ENCODE peak calls at places on chromosome 1, in four cellular contexts. T, C, S and U are unnamed samples. For H3K36me3 and H3K27me3, the result is how much of the 10 kb centered on the place peaks cover.

GRCh38 chr1:67771152-67771551 is 62.1 kb downstream of the GNG12 start:
- DNase-seq in T (no peak), C (no peak), S (peak), U (peak)

GRCh38 chr1:241101622-241102021 is 255.4 kb downstream of the RGS7 start:
- DNase-seq in T (no peak), C (no peak), S (no peak), U (no peak)

GRCh38 chr1:171476829-171477228 is 8.5 kb upstream of the PRRC2C start:
- DNase-seq in T (no peak), C (no peak), S (no peak), U (no peak)

GRCh38 chr1:59418361-59418760 is 121.5 kb downstream of the FGGY start:
- DNase-seq in T (no peak), C (no peak), S (no peak), U (no peak)

GRCh38 chr1:231139659-231140650 is 21.9 kb upstream of the TRIM67 start:
- DNase-seq in T (no peak), C (peak), S (no peak), U (peak)

GRCh38 chr1:61192666-61193325 is 110.4 kb downstream of the NFIA start:
- DNase-seq in T (no peak), C (no peak), S (peak), U (no peak)

GRCh38 chr1:225892307-225892706 is 3.4 kb upstream of the LEFTY1 start:
- DNase-seq in T (no peak), C (no peak), S (no peak), U (no peak)

GRCh38 chr1:9242338-9242969 is 7.9 kb downstream of the H6PD start:
- DNase-seq in T (peak), C (peak), S (no peak), U (no peak)

GRCh38 chr1:206513312-206514111 is 6.2 kb downstream of the RASSF5 start:
- DNase-seq in T (peak), C (peak), S (no peak), U (peak)

GRCh38 chr1:204583909-204584632 is 67.9 kb downstream of the MDM4 start:
- DNase-seq in T (no peak), C (no peak), S (no peak), U (no peak)

GRCh38 chr1:37477946-37478345 is 3.6 kb downstream of the ZC3H12A start:
- DNase-seq in T (no peak), C (peak), S (no peak), U (no peak)

GRCh38 chr1:28602536-28603439 is 10.7 kb downstream of the RAB42 start:
- DNase-seq in T (peak), C (peak), S (peak), U (peak)

GRCh38 chr1:67945733-67946374 is 104.6 kb downstream of the DIRAS3 start:
- DNase-seq in T (peak), C (no peak), S (no peak), U (no peak)

GRCh38 chr1:179822107-179822506 is 55.5 kb downstream of the TOR1AIP2 start:
- DNase-seq in T (no peak), C (no peak), S (no peak), U (no peak)

GRCh38 chr1:28910379-28911125 is 3.8 kb upstream of the EPB41 start:
- DNase-seq in T (no peak), C (no peak), S (no peak), U (no peak)

GRCh38 chr1:2785631-2786328 is 15.7 kb downstream of the TTC34 start:
- DNase-seq in T (no peak), C (no peak), S (no peak), U (no peak)

GRCh38 chr1:67646145-67647035 is 38.6 kb upstream of the GADD45A start:
- DNase-seq in T (peak), C (peak), S (peak), U (peak)

GRCh38 chr1:34770891-34771508 is 10.0 kb upstream of the GJB3 start:
- DNase-seq in T (no peak), C (no peak), S (no peak), U (no peak)

GRCh38 chr1:169193191-169193850 is 86.8 kb downstream of the ATP1B1 start:
- DNase-seq in T (peak), C (peak), S (peak), U (no peak)

GRCh38 chr1:92030701-92031107 is 919 bp downstream of the EPHX4 start:
- DNase-seq in T (no peak), C (peak), S (peak), U (no peak)

GRCh38 chr1:153565529-153566374 is at the start of gene S100A2:
- DNase-seq in T (peak), C (peak), S (peak), U (peak)

GRCh38 chr1:24186993-24187790 is at the start of gene IFNLR1:
- DNase-seq in T (peak), C (peak), S (no peak), U (no peak)

GRCh38 chr1:24185056-24185455 is 2.0 kb downstream of the IFNLR1 start:
- DNase-seq in T (no peak), C (no peak), S (no peak), U (no peak)

GRCh38 chr1:24186031-24186710 is 918 bp downstream of the IFNLR1 start:
- DNase-seq in T (no peak), C (peak), S (no peak), U (no peak)

GRCh38 chr1:24189528-24189927 is 2.4 kb upstream of the IFNLR1 start:
- DNase-seq in T (no peak), C (no peak), S (no peak), U (no peak)

GRCh38 chr1:24186711-24186992 is 437 bp downstream of the IFNLR1 start:
- DNase-seq in T (no peak), C (no peak), S (no peak), U (no peak)
- H3K27ac ChIP-seq in T (peak), C (peak), S (no peak), U (no peak)

GRCh38 chr1:200899451-200899915 is 4.8 kb downstream of the INAVA start:
- DNase-seq in T (no peak), C (no peak), S (no peak), U (no peak)
- H3K36me3 ChIP-seq in T (under half), C (under half), S (under half), U (under half)

DNA sequence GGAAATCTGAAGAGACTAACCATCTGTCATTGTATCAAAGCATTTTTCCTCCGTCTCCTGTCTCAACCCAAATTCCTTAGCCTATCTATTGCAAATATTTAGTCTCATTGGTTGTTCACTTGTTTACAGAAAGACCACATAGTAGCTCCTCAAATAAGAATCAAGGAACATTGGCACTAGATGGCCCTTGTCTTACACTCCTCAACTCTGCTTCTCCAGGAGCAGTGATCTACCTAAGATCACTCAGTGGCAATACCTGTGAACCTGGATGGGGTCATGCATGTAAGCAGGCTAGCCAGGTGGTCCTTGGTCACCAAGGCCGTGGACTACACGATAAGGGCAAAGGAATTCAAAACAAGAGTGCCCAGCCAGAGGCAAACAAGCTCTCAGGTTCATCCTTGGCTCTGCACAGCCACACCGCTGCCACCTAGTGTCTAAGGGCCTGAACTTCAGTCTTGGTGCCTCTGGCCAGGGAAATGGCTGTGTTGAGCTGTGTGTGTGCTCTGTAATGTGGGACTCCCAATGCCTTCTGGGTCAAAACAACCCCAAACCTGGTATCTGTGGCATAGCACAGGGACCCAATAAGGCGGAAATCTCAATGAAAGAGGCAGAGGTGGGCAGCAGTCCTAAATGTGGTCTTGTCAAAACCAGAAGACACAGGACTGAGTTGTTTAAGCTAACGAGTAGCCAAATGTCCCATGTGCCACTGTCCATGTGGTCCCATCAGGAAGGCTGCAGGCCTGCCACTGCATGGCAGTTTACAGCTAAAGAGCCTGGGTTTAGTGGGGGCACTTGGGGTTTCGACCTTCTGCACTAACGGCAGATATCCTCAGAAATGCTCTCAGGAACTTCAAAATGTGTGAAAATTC is 54.5 kb downstream of the GPR161 start:
- DNase-seq in T (peak), C (peak), S (peak), U (peak)
- H3K27me3 ChIP-seq in T (under half), C (under half), S (under half), U (under half)

GRCh38 chr1:156484480-156485058 is 16.0 kb downstream of the MEF2D start:
- DNase-seq in T (no peak), C (no peak), S (no peak), U (no peak)
- H3K27ac ChIP-seq in T (no peak), C (no peak), S (no peak), U (no peak)

DNA sequence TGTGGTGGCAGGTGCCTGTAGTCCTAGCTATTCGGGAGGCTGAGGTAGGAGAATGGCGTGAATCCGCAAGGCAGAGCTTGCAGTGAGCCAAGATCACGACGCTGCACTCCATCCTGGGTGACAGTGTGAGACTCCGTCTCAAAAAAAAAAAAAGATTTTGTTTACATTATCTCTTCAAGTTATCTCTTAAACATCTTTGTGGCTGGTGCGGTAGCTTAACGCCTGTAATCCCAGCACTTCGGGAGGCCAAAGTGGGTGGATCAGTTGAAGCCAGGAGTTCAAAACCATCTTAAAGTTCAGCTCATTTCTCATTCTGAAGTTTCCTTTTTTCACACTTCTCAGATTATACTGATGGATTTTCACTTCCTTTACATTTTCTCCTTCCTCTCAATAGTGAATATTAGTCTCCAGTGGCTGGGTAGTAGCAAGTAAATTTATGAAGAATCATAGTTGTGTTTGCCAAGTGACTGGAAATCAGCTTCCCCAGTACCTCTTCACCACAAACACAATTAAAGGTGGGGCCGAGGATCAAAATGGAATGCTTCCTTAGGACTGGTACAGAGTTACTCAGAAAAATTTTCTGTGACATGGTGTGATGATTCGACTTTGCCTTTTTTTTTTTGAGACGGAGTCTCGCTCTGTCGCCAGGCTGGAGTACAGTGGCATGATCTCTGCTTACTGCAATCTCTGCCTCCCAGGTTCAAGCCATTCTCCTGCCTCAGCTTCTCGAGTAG is 13.8 kb downstream of the PIP5K1A start:
- DNase-seq in T (no peak), C (no peak), S (no peak), U (no peak)
- H3K36me3 ChIP-seq in T (under half), C (under half), S (under half), U (under half)

GRCh38 chr1:244945109-244945671 is 80.8 kb upstream of the HNRNPU start:
- DNase-seq in T (no peak), C (no peak), S (no peak), U (no peak)

GRCh38 chr1:244952940-244953339 is 88.6 kb upstream of the HNRNPU start:
- DNase-seq in T (no peak), C (peak), S (no peak), U (no peak)

GRCh38 chr1:244953865-244954264 is 89.5 kb upstream of the HNRNPU start:
- DNase-seq in T (no peak), C (no peak), S (no peak), U (no peak)

GRCh38 chr1:244952280-244952933 is 88.1 kb upstream of the HNRNPU start:
- DNase-seq in T (no peak), C (no peak), S (no peak), U (no peak)

GRCh38 chr1:244948416-244948815 is 84.1 kb upstream of the HNRNPU start:
- DNase-seq in T (no peak), C (no peak), S (no peak), U (no peak)
- H3K27me3 ChIP-seq in T (under half), C (under half), S (under half), U (under half)